ENCODE peak calls at places on chromosomes 4 and X, in eight cellular contexts. One of them, this sample, is unnamed.

GRCh38 chr4:8709729-8710360 is 117.3 kb downstream of the CPZ start:
- DNase-seq in mesenchymal stem cell: no peak
- DNase-seq in HFFc6: no peak
- DNase-seq in activated CD8-positive, alpha-beta T cell treated with anti-CD3 and anti-CD28 coated beads, Interleukin-2, amount 10 ng/mL, durations not matched to agents 7 days and 5 days: no peak
- DNase-seq in activated CD4-positive, alpha-beta T cell treated with anti-CD3 and anti-CD28 coated beads for 4 hours: no peak
- DNase-seq in skeletal muscle cell: no peak
- DNase-seq in MV-4-11: no peak
- DNase-seq in endodermal cell: peak
- DNase-seq in this sample: no peak

GRCh38 chr4:74161676-74162450 is 3.9 kb downstream of the MTHFD2L start:
- DNase-seq in mesenchymal stem cell: no peak
- DNase-seq in HFFc6: peak
- DNase-seq in activated CD8-positive, alpha-beta T cell treated with anti-CD3 and anti-CD28 coated beads, Interleukin-2, amount 10 ng/mL, durations not matched to agents 7 days and 5 days: no peak
- DNase-seq in activated CD4-positive, alpha-beta T cell treated with anti-CD3 and anti-CD28 coated beads for 4 hours: no peak
- DNase-seq in skeletal muscle cell: peak
- DNase-seq in MV-4-11: no peak
- DNase-seq in endodermal cell: no peak
- DNase-seq in this sample: peak

GRCh38 chrX:47068214-47068613 is 10.0 kb upstream of the RGN start:
- DNase-seq in mesenchymal stem cell: no peak
- DNase-seq in HFFc6: no peak
- DNase-seq in activated CD8-positive, alpha-beta T cell treated with anti-CD3 and anti-CD28 coated beads, Interleukin-2, amount 10 ng/mL, durations not matched to agents 7 days and 5 days: no peak
- DNase-seq in activated CD4-positive, alpha-beta T cell treated with anti-CD3 and anti-CD28 coated beads for 4 hours: no peak
- DNase-seq in skeletal muscle cell: no peak
- DNase-seq in MV-4-11: no peak
- DNase-seq in endodermal cell: no peak
- DNase-seq in this sample: no peak

GRCh38 chr4:98260047-98260578 is 1.1 kb upstream of the RAP1GDS1 start:
- DNase-seq in mesenchymal stem cell: no peak
- DNase-seq in HFFc6: peak
- DNase-seq in activated CD8-positive, alpha-beta T cell treated with anti-CD3 and anti-CD28 coated beads, Interleukin-2, amount 10 ng/mL, durations not matched to agents 7 days and 5 days: peak
- DNase-seq in activated CD4-positive, alpha-beta T cell treated with anti-CD3 and anti-CD28 coated beads for 4 hours: no peak
- DNase-seq in skeletal muscle cell: no peak
- DNase-seq in MV-4-11: peak
- DNase-seq in endodermal cell: peak
- DNase-seq in this sample: no peak

GRCh38 chr4:121114756-121115155 is 42.4 kb upstream of the NDNF start:
- DNase-seq in mesenchymal stem cell: no peak
- DNase-seq in HFFc6: no peak
- DNase-seq in activated CD8-positive, alpha-beta T cell treated with anti-CD3 and anti-CD28 coated beads, Interleukin-2, amount 10 ng/mL, durations not matched to agents 7 days and 5 days: no peak
- DNase-seq in activated CD4-positive, alpha-beta T cell treated with anti-CD3 and anti-CD28 coated beads for 4 hours: no peak
- DNase-seq in skeletal muscle cell: no peak
- DNase-seq in MV-4-11: no peak
- DNase-seq in endodermal cell: no peak
- DNase-seq in this sample: no peak

GRCh38 chrX:72088761-72089160 is 43.0 kb downstream of the RTL5 start:
- DNase-seq in mesenchymal stem cell: no peak
- DNase-seq in HFFc6: no peak
- DNase-seq in activated CD8-positive, alpha-beta T cell treated with anti-CD3 and anti-CD28 coated beads, Interleukin-2, amount 10 ng/mL, durations not matched to agents 7 days and 5 days: no peak
- DNase-seq in activated CD4-positive, alpha-beta T cell treated with anti-CD3 and anti-CD28 coated beads for 4 hours: no peak
- DNase-seq in skeletal muscle cell: no peak
- DNase-seq in MV-4-11: no peak
- DNase-seq in endodermal cell: no peak
- DNase-seq in this sample: no peak

GRCh38 chrX:132636080-132636479 is 147.2 kb upstream of the MBNL3 start:
- DNase-seq in mesenchymal stem cell: no peak
- DNase-seq in HFFc6: no peak
- DNase-seq in activated CD8-positive, alpha-beta T cell treated with anti-CD3 and anti-CD28 coated beads, Interleukin-2, amount 10 ng/mL, durations not matched to agents 7 days and 5 days: no peak
- DNase-seq in activated CD4-positive, alpha-beta T cell treated with anti-CD3 and anti-CD28 coated beads for 4 hours: no peak
- DNase-seq in skeletal muscle cell: no peak
- DNase-seq in MV-4-11: no peak
- DNase-seq in endodermal cell: no peak
- DNase-seq in this sample: no peak

GRCh38 chr4:75909331-75909844 is 7.1 kb upstream of the PPEF2 start:
- DNase-seq in mesenchymal stem cell: no peak
- DNase-seq in HFFc6: no peak
- DNase-seq in activated CD8-positive, alpha-beta T cell treated with anti-CD3 and anti-CD28 coated beads, Interleukin-2, amount 10 ng/mL, durations not matched to agents 7 days and 5 days: no peak
- DNase-seq in activated CD4-positive, alpha-beta T cell treated with anti-CD3 and anti-CD28 coated beads for 4 hours: no peak
- DNase-seq in skeletal muscle cell: no peak
- DNase-seq in MV-4-11: peak
- DNase-seq in endodermal cell: no peak
- DNase-seq in this sample: no peak

GRCh38 chrX:123590842-123591491 is 141.9 kb downstream of the THOC2 start:
- DNase-seq in mesenchymal stem cell: peak
- DNase-seq in HFFc6: no peak
- DNase-seq in activated CD8-positive, alpha-beta T cell treated with anti-CD3 and anti-CD28 coated beads, Interleukin-2, amount 10 ng/mL, durations not matched to agents 7 days and 5 days: no peak
- DNase-seq in activated CD4-positive, alpha-beta T cell treated with anti-CD3 and anti-CD28 coated beads for 4 hours: no peak
- DNase-seq in skeletal muscle cell: no peak
- DNase-seq in MV-4-11: no peak
- DNase-seq in endodermal cell: no peak
- DNase-seq in this sample: no peak

GRCh38 chr4:173025131-173025530 is 143.5 kb upstream of the GALNT7 start:
- DNase-seq in mesenchymal stem cell: peak
- DNase-seq in HFFc6: peak
- DNase-seq in activated CD8-positive, alpha-beta T cell treated with anti-CD3 and anti-CD28 coated beads, Interleukin-2, amount 10 ng/mL, durations not matched to agents 7 days and 5 days: peak
- DNase-seq in activated CD4-positive, alpha-beta T cell treated with anti-CD3 and anti-CD28 coated beads for 4 hours: peak
- DNase-seq in skeletal muscle cell: peak
- DNase-seq in MV-4-11: peak
- DNase-seq in endodermal cell: peak
- DNase-seq in this sample: no peak

GRCh38 chr4:94870151-94870550 is 112.4 kb downstream of the BMPR1B start:
- DNase-seq in mesenchymal stem cell: no peak
- DNase-seq in HFFc6: no peak
- DNase-seq in activated CD8-positive, alpha-beta T cell treated with anti-CD3 and anti-CD28 coated beads, Interleukin-2, amount 10 ng/mL, durations not matched to agents 7 days and 5 days: no peak
- DNase-seq in activated CD4-positive, alpha-beta T cell treated with anti-CD3 and anti-CD28 coated beads for 4 hours: no peak
- DNase-seq in skeletal muscle cell: no peak
- DNase-seq in MV-4-11: no peak
- DNase-seq in endodermal cell: no peak
- DNase-seq in this sample: no peak

GRCh38 chrX:4239650-4240540 is 526.4 kb upstream of the PRKX start:
- DNase-seq in mesenchymal stem cell: no peak
- DNase-seq in HFFc6: no peak
- DNase-seq in activated CD8-positive, alpha-beta T cell treated with anti-CD3 and anti-CD28 coated beads, Interleukin-2, amount 10 ng/mL, durations not matched to agents 7 days and 5 days: no peak
- DNase-seq in activated CD4-positive, alpha-beta T cell treated with anti-CD3 and anti-CD28 coated beads for 4 hours: no peak
- DNase-seq in skeletal muscle cell: no peak
- DNase-seq in MV-4-11: peak
- DNase-seq in endodermal cell: no peak
- DNase-seq in this sample: no peak

GRCh38 chr4:185740471-185740873 is 71.5 kb downstream of the SORBS2 start:
- DNase-seq in mesenchymal stem cell: no peak
- DNase-seq in HFFc6: no peak
- DNase-seq in activated CD8-positive, alpha-beta T cell treated with anti-CD3 and anti-CD28 coated beads, Interleukin-2, amount 10 ng/mL, durations not matched to agents 7 days and 5 days: no peak
- DNase-seq in activated CD4-positive, alpha-beta T cell treated with anti-CD3 and anti-CD28 coated beads for 4 hours: no peak
- DNase-seq in skeletal muscle cell: no peak
- DNase-seq in MV-4-11: no peak
- DNase-seq in endodermal cell: no peak
- DNase-seq in this sample: no peak

GRCh38 chr4:1777822-1778641 is 15.1 kb upstream of the FGFR3 start:
- DNase-seq in mesenchymal stem cell: peak
- DNase-seq in HFFc6: peak
- DNase-seq in activated CD8-positive, alpha-beta T cell treated with anti-CD3 and anti-CD28 coated beads, Interleukin-2, amount 10 ng/mL, durations not matched to agents 7 days and 5 days: no peak
- DNase-seq in activated CD4-positive, alpha-beta T cell treated with anti-CD3 and anti-CD28 coated beads for 4 hours: no peak
- DNase-seq in skeletal muscle cell: no peak
- DNase-seq in MV-4-11: no peak
- DNase-seq in endodermal cell: peak
- DNase-seq in this sample: no peak

GRCh38 chrX:150546711-150547153 is 21.7 kb upstream of the MTM1 start:
- DNase-seq in mesenchymal stem cell: no peak
- DNase-seq in HFFc6: no peak
- DNase-seq in activated CD8-positive, alpha-beta T cell treated with anti-CD3 and anti-CD28 coated beads, Interleukin-2, amount 10 ng/mL, durations not matched to agents 7 days and 5 days: peak
- DNase-seq in activated CD4-positive, alpha-beta T cell treated with anti-CD3 and anti-CD28 coated beads for 4 hours: peak
- DNase-seq in skeletal muscle cell: no peak
- DNase-seq in MV-4-11: no peak
- DNase-seq in endodermal cell: no peak
- DNase-seq in this sample: no peak

GRCh38 chr4:185839770-185840169 is 27.8 kb upstream of the SORBS2 start:
- DNase-seq in mesenchymal stem cell: peak
- DNase-seq in HFFc6: no peak
- DNase-seq in activated CD8-positive, alpha-beta T cell treated with anti-CD3 and anti-CD28 coated beads, Interleukin-2, amount 10 ng/mL, durations not matched to agents 7 days and 5 days: no peak
- DNase-seq in activated CD4-positive, alpha-beta T cell treated with anti-CD3 and anti-CD28 coated beads for 4 hours: no peak
- DNase-seq in skeletal muscle cell: peak
- DNase-seq in MV-4-11: no peak
- DNase-seq in endodermal cell: peak
- DNase-seq in this sample: no peak

GRCh38 chr4:67332627-67333026 is 212.7 kb downstream of the CENPC start:
- DNase-seq in mesenchymal stem cell: peak
- DNase-seq in HFFc6: peak
- DNase-seq in activated CD8-positive, alpha-beta T cell treated with anti-CD3 and anti-CD28 coated beads, Interleukin-2, amount 10 ng/mL, durations not matched to agents 7 days and 5 days: no peak
- DNase-seq in activated CD4-positive, alpha-beta T cell treated with anti-CD3 and anti-CD28 coated beads for 4 hours: no peak
- DNase-seq in skeletal muscle cell: no peak
- DNase-seq in MV-4-11: no peak
- DNase-seq in endodermal cell: peak
- DNase-seq in this sample: no peak

GRCh38 chrX:2690856-2691542 is at the start of gene CD99:
- DNase-seq in mesenchymal stem cell: peak
- DNase-seq in HFFc6: peak
- DNase-seq in activated CD8-positive, alpha-beta T cell treated with anti-CD3 and anti-CD28 coated beads, Interleukin-2, amount 10 ng/mL, durations not matched to agents 7 days and 5 days: peak
- DNase-seq in activated CD4-positive, alpha-beta T cell treated with anti-CD3 and anti-CD28 coated beads for 4 hours: peak
- DNase-seq in skeletal muscle cell: no peak
- DNase-seq in MV-4-11: no peak
- DNase-seq in endodermal cell: peak
- DNase-seq in this sample: no peak

GRCh38 chr4:134388351-134388750 is 186.8 kb upstream of the PABPC4L start:
- DNase-seq in mesenchymal stem cell: no peak
- DNase-seq in HFFc6: no peak
- DNase-seq in activated CD8-positive, alpha-beta T cell treated with anti-CD3 and anti-CD28 coated beads, Interleukin-2, amount 10 ng/mL, durations not matched to agents 7 days and 5 days: no peak
- DNase-seq in activated CD4-positive, alpha-beta T cell treated with anti-CD3 and anti-CD28 coated beads for 4 hours: no peak
- DNase-seq in skeletal muscle cell: no peak
- DNase-seq in MV-4-11: no peak
- DNase-seq in endodermal cell: peak
- DNase-seq in this sample: no peak

GRCh38 chrX:114970806-114971205 is 46.6 kb downstream of the IL13RA2 start:
- DNase-seq in mesenchymal stem cell: no peak
- DNase-seq in HFFc6: no peak
- DNase-seq in activated CD8-positive, alpha-beta T cell treated with anti-CD3 and anti-CD28 coated beads, Interleukin-2, amount 10 ng/mL, durations not matched to agents 7 days and 5 days: no peak
- DNase-seq in activated CD4-positive, alpha-beta T cell treated with anti-CD3 and anti-CD28 coated beads for 4 hours: no peak
- DNase-seq in skeletal muscle cell: no peak
- DNase-seq in MV-4-11: no peak
- DNase-seq in endodermal cell: no peak
- DNase-seq in this sample: no peak

GRCh38 chrX:111662314-111662713 is 18.7 kb upstream of the ALG13 start:
- DNase-seq in mesenchymal stem cell: no peak
- DNase-seq in HFFc6: no peak
- DNase-seq in activated CD8-positive, alpha-beta T cell treated with anti-CD3 and anti-CD28 coated beads, Interleukin-2, amount 10 ng/mL, durations not matched to agents 7 days and 5 days: no peak
- DNase-seq in activated CD4-positive, alpha-beta T cell treated with anti-CD3 and anti-CD28 coated beads for 4 hours: no peak
- DNase-seq in skeletal muscle cell: no peak
- DNase-seq in MV-4-11: peak
- DNase-seq in endodermal cell: no peak
- DNase-seq in this sample: no peak

GRCh38 chrX:151723156-151723760 is 7.4 kb downstream of the FATE1 start:
- DNase-seq in mesenchymal stem cell: no peak
- DNase-seq in HFFc6: no peak
- DNase-seq in activated CD8-positive, alpha-beta T cell treated with anti-CD3 and anti-CD28 coated beads, Interleukin-2, amount 10 ng/mL, durations not matched to agents 7 days and 5 days: no peak
- DNase-seq in activated CD4-positive, alpha-beta T cell treated with anti-CD3 and anti-CD28 coated beads for 4 hours: no peak
- DNase-seq in skeletal muscle cell: no peak
- DNase-seq in MV-4-11: no peak
- DNase-seq in endodermal cell: no peak
- DNase-seq in this sample: no peak

GRCh38 chrX:131289527-131289926 is 421 bp upstream of the IGSF1 start:
- DNase-seq in mesenchymal stem cell: no peak
- DNase-seq in HFFc6: no peak
- DNase-seq in activated CD8-positive, alpha-beta T cell treated with anti-CD3 and anti-CD28 coated beads, Interleukin-2, amount 10 ng/mL, durations not matched to agents 7 days and 5 days: no peak
- DNase-seq in activated CD4-positive, alpha-beta T cell treated with anti-CD3 and anti-CD28 coated beads for 4 hours: no peak
- DNase-seq in skeletal muscle cell: no peak
- DNase-seq in MV-4-11: no peak
- DNase-seq in endodermal cell: no peak
- DNase-seq in this sample: no peak

GRCh38 chr4:149005191-149005590 is 563.0 kb upstream of the NR3C2 start:
- DNase-seq in mesenchymal stem cell: no peak
- DNase-seq in HFFc6: no peak
- DNase-seq in activated CD8-positive, alpha-beta T cell treated with anti-CD3 and anti-CD28 coated beads, Interleukin-2, amount 10 ng/mL, durations not matched to agents 7 days and 5 days: no peak
- DNase-seq in activated CD4-positive, alpha-beta T cell treated with anti-CD3 and anti-CD28 coated beads for 4 hours: no peak
- DNase-seq in skeletal muscle cell: no peak
- DNase-seq in MV-4-11: no peak
- DNase-seq in endodermal cell: peak
- DNase-seq in this sample: no peak

GRCh38 chr4:182175788-182176519 is 67.2 kb upstream of the TENM3 start:
- DNase-seq in mesenchymal stem cell: no peak
- DNase-seq in HFFc6: no peak
- DNase-seq in activated CD8-positive, alpha-beta T cell treated with anti-CD3 and anti-CD28 coated beads, Interleukin-2, amount 10 ng/mL, durations not matched to agents 7 days and 5 days: no peak
- DNase-seq in activated CD4-positive, alpha-beta T cell treated with anti-CD3 and anti-CD28 coated beads for 4 hours: no peak
- DNase-seq in skeletal muscle cell: no peak
- DNase-seq in MV-4-11: no peak
- DNase-seq in endodermal cell: no peak
- DNase-seq in this sample: no peak

GRCh38 chr4:11769425-11769824 is 340.7 kb upstream of the HS3ST1 start:
- DNase-seq in mesenchymal stem cell: peak
- DNase-seq in HFFc6: no peak
- DNase-seq in activated CD8-positive, alpha-beta T cell treated with anti-CD3 and anti-CD28 coated beads, Interleukin-2, amount 10 ng/mL, durations not matched to agents 7 days and 5 days: no peak
- DNase-seq in activated CD4-positive, alpha-beta T cell treated with anti-CD3 and anti-CD28 coated beads for 4 hours: no peak
- DNase-seq in skeletal muscle cell: no peak
- DNase-seq in MV-4-11: no peak
- DNase-seq in endodermal cell: no peak
- DNase-seq in this sample: no peak

GRCh38 chr4:40525811-40526598 is 103.7 kb downstream of the RBM47 start:
- DNase-seq in mesenchymal stem cell: peak
- DNase-seq in HFFc6: peak
- DNase-seq in activated CD8-positive, alpha-beta T cell treated with anti-CD3 and anti-CD28 coated beads, Interleukin-2, amount 10 ng/mL, durations not matched to agents 7 days and 5 days: no peak
- DNase-seq in activated CD4-positive, alpha-beta T cell treated with anti-CD3 and anti-CD28 coated beads for 4 hours: no peak
- DNase-seq in skeletal muscle cell: peak
- DNase-seq in MV-4-11: no peak
- DNase-seq in endodermal cell: peak
- DNase-seq in this sample: peak

GRCh38 chrX:136910565-136911040 is 30.1 kb upstream of the RBMX start:
- DNase-seq in mesenchymal stem cell: peak
- DNase-seq in HFFc6: peak
- DNase-seq in activated CD8-positive, alpha-beta T cell treated with anti-CD3 and anti-CD28 coated beads, Interleukin-2, amount 10 ng/mL, durations not matched to agents 7 days and 5 days: no peak
- DNase-seq in activated CD4-positive, alpha-beta T cell treated with anti-CD3 and anti-CD28 coated beads for 4 hours: no peak
- DNase-seq in skeletal muscle cell: no peak
- DNase-seq in MV-4-11: no peak
- DNase-seq in endodermal cell: no peak
- DNase-seq in this sample: no peak

GRCh38 chr4:76998251-76998901 is 48.8 kb downstream of the SEPTIN11 start:
- DNase-seq in mesenchymal stem cell: peak
- DNase-seq in HFFc6: peak
- DNase-seq in activated CD8-positive, alpha-beta T cell treated with anti-CD3 and anti-CD28 coated beads, Interleukin-2, amount 10 ng/mL, durations not matched to agents 7 days and 5 days: no peak
- DNase-seq in activated CD4-positive, alpha-beta T cell treated with anti-CD3 and anti-CD28 coated beads for 4 hours: no peak
- DNase-seq in skeletal muscle cell: no peak
- DNase-seq in MV-4-11: no peak
- DNase-seq in endodermal cell: no peak
- DNase-seq in this sample: no peak

GRCh38 chr4:3010577-3010976 is 47.2 kb downstream of the GRK4 start:
- DNase-seq in mesenchymal stem cell: no peak
- DNase-seq in HFFc6: no peak
- DNase-seq in activated CD8-positive, alpha-beta T cell treated with anti-CD3 and anti-CD28 coated beads, Interleukin-2, amount 10 ng/mL, durations not matched to agents 7 days and 5 days: no peak
- DNase-seq in activated CD4-positive, alpha-beta T cell treated with anti-CD3 and anti-CD28 coated beads for 4 hours: no peak
- DNase-seq in skeletal muscle cell: no peak
- DNase-seq in MV-4-11: no peak
- DNase-seq in endodermal cell: no peak
- DNase-seq in this sample: no peak

GRCh38 chr4:155582971-155583437 is 83.6 kb upstream of the GUCY1A1 start:
- DNase-seq in mesenchymal stem cell: peak
- DNase-seq in HFFc6: peak
- DNase-seq in activated CD8-positive, alpha-beta T cell treated with anti-CD3 and anti-CD28 coated beads, Interleukin-2, amount 10 ng/mL, durations not matched to agents 7 days and 5 days: peak
- DNase-seq in activated CD4-positive, alpha-beta T cell treated with anti-CD3 and anti-CD28 coated beads for 4 hours: no peak
- DNase-seq in skeletal muscle cell: no peak
- DNase-seq in MV-4-11: no peak
- DNase-seq in endodermal cell: no peak
- DNase-seq in this sample: no peak

GRCh38 chr4:26475716-26476115 is 14.6 kb downstream of the CCKAR start:
- DNase-seq in mesenchymal stem cell: no peak
- DNase-seq in HFFc6: no peak
- DNase-seq in activated CD8-positive, alpha-beta T cell treated with anti-CD3 and anti-CD28 coated beads, Interleukin-2, amount 10 ng/mL, durations not matched to agents 7 days and 5 days: no peak
- DNase-seq in activated CD4-positive, alpha-beta T cell treated with anti-CD3 and anti-CD28 coated beads for 4 hours: no peak
- DNase-seq in skeletal muscle cell: no peak
- DNase-seq in MV-4-11: no peak
- DNase-seq in endodermal cell: no peak
- DNase-seq in this sample: no peak

GRCh38 chr4:13907255-13907751 is 279.8 kb upstream of the BOD1L1 start:
- DNase-seq in mesenchymal stem cell: peak
- DNase-seq in HFFc6: peak
- DNase-seq in activated CD8-positive, alpha-beta T cell treated with anti-CD3 and anti-CD28 coated beads, Interleukin-2, amount 10 ng/mL, durations not matched to agents 7 days and 5 days: no peak
- DNase-seq in activated CD4-positive, alpha-beta T cell treated with anti-CD3 and anti-CD28 coated beads for 4 hours: no peak
- DNase-seq in skeletal muscle cell: peak
- DNase-seq in MV-4-11: no peak
- DNase-seq in endodermal cell: no peak
- DNase-seq in this sample: peak

GRCh38 chrX:16113978-16114554 is 9.3 kb upstream of the GRPR start:
- DNase-seq in mesenchymal stem cell: peak
- DNase-seq in HFFc6: no peak
- DNase-seq in activated CD8-positive, alpha-beta T cell treated with anti-CD3 and anti-CD28 coated beads, Interleukin-2, amount 10 ng/mL, durations not matched to agents 7 days and 5 days: no peak
- DNase-seq in activated CD4-positive, alpha-beta T cell treated with anti-CD3 and anti-CD28 coated beads for 4 hours: no peak
- DNase-seq in skeletal muscle cell: no peak
- DNase-seq in MV-4-11: peak
- DNase-seq in endodermal cell: no peak
- DNase-seq in this sample: no peak